ENCODE peak calls at places on chromosomes 4 and X, in four cellular contexts. D, Z, P and F are unnamed samples.

GRCh38 chr4:7403001-7403400 is 31.7 kb downstream of the PSAPL1 start:
- DNase-seq in Z (no peak), D (no peak), P (no peak), F (no peak)

GRCh38 chr4:148834804-148835598 is 392.8 kb upstream of the NR3C2 start:
- DNase-seq in Z (no peak), P (no peak), D (peak; percentile 41), F (peak; percentile 51)

GRCh38 chr4:38675167-38676121 is 11.4 kb downstream of the KLF3 start:
- DNase-seq in P (peak; percentile 53), Z (peak; percentile 90), D (peak; percentile 80), F (peak; percentile 80)

GRCh38 chr4:2946812-2947600 is 16.2 kb downstream of the NOP14 start:
- DNase-seq in D (peak; percentile 24), Z (no peak), P (no peak), F (no peak)

GRCh38 chr4:55903577-55903976 is 45.2 kb upstream of the CEP135 start:
- DNase-seq in Z (no peak), P (no peak), D (no peak), F (no peak)

GRCh38 chr4:2427383-2428334 is 8.9 kb downstream of the CFAP99 start:
- DNase-seq in D (no peak), P (no peak), Z (no peak), F (no peak)

GRCh38 chrX:40388441-40388840 is 192.3 kb upstream of the ATP6AP2 start:
- DNase-seq in P (no peak), Z (no peak), D (no peak), F (no peak)

GRCh38 chrX:24828147-24828546 is 134.4 kb downstream of the POLA1 start:
- DNase-seq in P (no peak), Z (no peak), D (no peak), F (no peak)

GRCh38 chr4:1373892-1374705 is 27.1 kb downstream of the UVSSA start:
- DNase-seq in P (no peak), Z (no peak), D (no peak), F (no peak)

GRCh38 chr4:107733431-107733925 is 13.4 kb upstream of the PAPSS1 start:
- DNase-seq in P (no peak), D (no peak), Z (no peak), F (no peak)

GRCh38 chr4:123997736-123998449 is 601.3 kb downstream of the SPRY1 start:
- DNase-seq in P (no peak), Z (no peak), D (no peak), F (no peak)

GRCh38 chrX:31423575-31424284 is 351.9 kb upstream of the FTHL17 start:
- DNase-seq in D (peak; percentile 30), Z (peak; percentile 60), P (no peak), F (peak; percentile 23)

GRCh38 chrX:88604433-88605221 is 142.4 kb upstream of the CPXCR1 start:
- DNase-seq in P (no peak), D (no peak), Z (no peak), F (no peak)

GRCh38 chr4:105835177-105835576 is 60.1 kb upstream of the NPNT start:
- DNase-seq in Z (no peak), D (no peak), P (no peak), F (no peak)

GRCh38 chrX:4710618-4711433 is 997.4 kb upstream of the PRKX start:
- DNase-seq in D (no peak), P (no peak), Z (peak; percentile 28), F (no peak)

GRCh38 chr4:2256156-2256731 is 5.7 kb downstream of the MXD4 start:
- DNase-seq in D (no peak), Z (no peak), P (no peak), F (peak; percentile 29)

GRCh38 chr4:183321079-183321478 is 1.0 kb upstream of the CLDN22 start:
- DNase-seq in D (no peak), Z (no peak), P (no peak), F (no peak)